ENCODE peak calls at places on chromosomes 1 and 21, in five cellular contexts. One of them, this sample, is unnamed.

GRCh38 chr1:7120863-7121621 is 335.8 kb downstream of the CAMTA1 start:
- DNase-seq in CD8-positive, alpha-beta T cell: no peak
- DNase-seq in upper lobe of right lung: no peak
- DNase-seq in breast epithelium: peak; percentile 18
- DNase-seq in psoas muscle: no peak
- DNase-seq in this sample: no peak

GRCh38 chr1:65177457-65177856 is 29.5 kb downstream of the AK4 start:
- DNase-seq in CD8-positive, alpha-beta T cell: no peak
- DNase-seq in upper lobe of right lung: no peak
- DNase-seq in breast epithelium: peak; percentile 43
- DNase-seq in psoas muscle: no peak
- DNase-seq in this sample: no peak

GRCh38 chr1:230176871-230177411 is 109.9 kb downstream of the GALNT2 start:
- DNase-seq in CD8-positive, alpha-beta T cell: no peak
- DNase-seq in upper lobe of right lung: no peak
- DNase-seq in breast epithelium: no peak
- DNase-seq in psoas muscle: peak; percentile 73
- DNase-seq in this sample: no peak

GRCh38 chr1:115811140-115811828 is 29.6 kb downstream of the NHLH2 start:
- DNase-seq in CD8-positive, alpha-beta T cell: no peak
- DNase-seq in upper lobe of right lung: peak; percentile 80
- DNase-seq in breast epithelium: no peak
- DNase-seq in psoas muscle: no peak
- DNase-seq in this sample: no peak

GRCh38 chr1:2609271-2610035 is 22.9 kb downstream of the PRXL2B start:
- DNase-seq in CD8-positive, alpha-beta T cell: no peak
- DNase-seq in upper lobe of right lung: peak; percentile 61
- DNase-seq in breast epithelium: no peak
- DNase-seq in psoas muscle: peak; percentile 9
- DNase-seq in this sample: no peak

GRCh38 chr1:227944066-227944930 is 3.4 kb downstream of the WNT9A start:
- DNase-seq in CD8-positive, alpha-beta T cell: no peak
- DNase-seq in upper lobe of right lung: peak; percentile 40
- DNase-seq in breast epithelium: no peak
- DNase-seq in psoas muscle: peak; percentile 80
- DNase-seq in this sample: no peak

GRCh38 chr1:19734472-19734999 is 65.2 kb downstream of the TMCO4 start:
- DNase-seq in CD8-positive, alpha-beta T cell: no peak
- DNase-seq in upper lobe of right lung: peak; percentile 33
- DNase-seq in breast epithelium: no peak
- DNase-seq in psoas muscle: no peak
- DNase-seq in this sample: no peak

GRCh38 chr1:66412689-66413088 is 121.3 kb upstream of the SGIP1 start:
- DNase-seq in CD8-positive, alpha-beta T cell: no peak
- DNase-seq in upper lobe of right lung: no peak
- DNase-seq in breast epithelium: no peak
- DNase-seq in psoas muscle: no peak
- DNase-seq in this sample: no peak

GRCh38 chr1:98903726-98904125 is 100.9 kb downstream of the PLPPR5 start:
- DNase-seq in CD8-positive, alpha-beta T cell: no peak
- DNase-seq in upper lobe of right lung: no peak
- DNase-seq in breast epithelium: no peak
- DNase-seq in psoas muscle: no peak
- DNase-seq in this sample: no peak

GRCh38 chr1:149978547-149979023 is 31.9 kb downstream of the OTUD7B start:
- DNase-seq in CD8-positive, alpha-beta T cell: no peak
- DNase-seq in upper lobe of right lung: no peak
- DNase-seq in breast epithelium: no peak
- DNase-seq in psoas muscle: no peak
- DNase-seq in this sample: no peak

GRCh38 chr21:38818336-38818723 is 12.6 kb downstream of the ETS2 start:
- DNase-seq in CD8-positive, alpha-beta T cell: no peak
- DNase-seq in upper lobe of right lung: no peak
- DNase-seq in breast epithelium: no peak
- DNase-seq in psoas muscle: no peak
- DNase-seq in this sample: no peak

GRCh38 chr1:48572632-48573258 is 100.7 kb upstream of the SPATA6 start:
- DNase-seq in CD8-positive, alpha-beta T cell: no peak
- DNase-seq in upper lobe of right lung: peak; percentile 75
- DNase-seq in breast epithelium: peak; percentile 72
- DNase-seq in psoas muscle: peak; percentile 19
- DNase-seq in this sample: peak; percentile 3

GRCh38 chr21:40242586-40242985 is 375.3 kb downstream of the PCP4 start:
- DNase-seq in CD8-positive, alpha-beta T cell: no peak
- DNase-seq in upper lobe of right lung: no peak
- DNase-seq in breast epithelium: no peak
- DNase-seq in psoas muscle: no peak
- DNase-seq in this sample: no peak

GRCh38 chr1:235954306-235955283 is 87.9 kb upstream of the LYST start:
- DNase-seq in CD8-positive, alpha-beta T cell: peak; percentile 24
- DNase-seq in upper lobe of right lung: peak; percentile 80
- DNase-seq in breast epithelium: no peak
- DNase-seq in psoas muscle: no peak
- DNase-seq in this sample: peak; percentile 84

GRCh38 chr1:93448983-93449805 is 1.3 kb downstream of the FNBP1L start:
- DNase-seq in CD8-positive, alpha-beta T cell: no peak
- DNase-seq in upper lobe of right lung: peak; percentile 77
- DNase-seq in breast epithelium: peak; percentile 38
- DNase-seq in psoas muscle: no peak
- DNase-seq in this sample: no peak

GRCh38 chr1:109446236-109446635 is 20.0 kb upstream of the PSMA5 start:
- DNase-seq in CD8-positive, alpha-beta T cell: no peak
- DNase-seq in upper lobe of right lung: no peak
- DNase-seq in breast epithelium: no peak
- DNase-seq in psoas muscle: no peak
- DNase-seq in this sample: no peak

GRCh38 chr1:230084408-230085177 is 17.6 kb downstream of the GALNT2 start:
- DNase-seq in CD8-positive, alpha-beta T cell: no peak
- DNase-seq in upper lobe of right lung: no peak
- DNase-seq in breast epithelium: peak; percentile 70
- DNase-seq in psoas muscle: peak; percentile 63
- DNase-seq in this sample: no peak

GRCh38 chr1:55868026-55868425 is 652.9 kb upstream of the USP24 start:
- DNase-seq in CD8-positive, alpha-beta T cell: no peak
- DNase-seq in upper lobe of right lung: no peak
- DNase-seq in breast epithelium: no peak
- DNase-seq in psoas muscle: no peak
- DNase-seq in this sample: no peak

GRCh38 chr1:110765640-110766335 is 91.0 kb upstream of the KCNA3 start:
- DNase-seq in CD8-positive, alpha-beta T cell: peak; percentile 40
- DNase-seq in upper lobe of right lung: no peak
- DNase-seq in breast epithelium: no peak
- DNase-seq in psoas muscle: no peak
- DNase-seq in this sample: no peak

GRCh38 chr1:166007176-166007575 is 159.6 kb downstream of the FAM78B start:
- DNase-seq in CD8-positive, alpha-beta T cell: no peak
- DNase-seq in upper lobe of right lung: no peak
- DNase-seq in breast epithelium: no peak
- DNase-seq in psoas muscle: no peak
- DNase-seq in this sample: no peak

GRCh38 chr1:64686828-64687724 is 57.8 kb upstream of the RAVER2 start:
- DNase-seq in CD8-positive, alpha-beta T cell: peak; percentile 5
- DNase-seq in upper lobe of right lung: no peak
- DNase-seq in breast epithelium: no peak
- DNase-seq in psoas muscle: no peak
- DNase-seq in this sample: no peak

GRCh38 chr1:52707927-52708655 is 9.9 kb upstream of the COA7 start:
- DNase-seq in CD8-positive, alpha-beta T cell: no peak
- DNase-seq in upper lobe of right lung: peak; percentile 76
- DNase-seq in breast epithelium: peak; percentile 10
- DNase-seq in psoas muscle: no peak
- DNase-seq in this sample: no peak

GRCh38 chr21:41422546-41423372 is 3.3 kb upstream of the MX1 start:
- DNase-seq in CD8-positive, alpha-beta T cell: no peak
- DNase-seq in upper lobe of right lung: no peak
- DNase-seq in breast epithelium: no peak
- DNase-seq in psoas muscle: no peak
- DNase-seq in this sample: no peak

GRCh38 chr1:51956528-51957509 is 33.7 kb downstream of the RAB3B start:
- DNase-seq in CD8-positive, alpha-beta T cell: no peak
- DNase-seq in upper lobe of right lung: no peak
- DNase-seq in breast epithelium: no peak
- DNase-seq in psoas muscle: no peak
- DNase-seq in this sample: no peak

GRCh38 chr1:109980324-109981127 is 4.0 kb upstream of the AHCYL1 start:
- DNase-seq in CD8-positive, alpha-beta T cell: no peak
- DNase-seq in upper lobe of right lung: peak; percentile 75
- DNase-seq in breast epithelium: peak; percentile 49
- DNase-seq in psoas muscle: no peak
- DNase-seq in this sample: no peak

GRCh38 chr21:43864313-43864805 is 664 bp upstream of the AGPAT3 start:
- DNase-seq in CD8-positive, alpha-beta T cell: no peak
- DNase-seq in upper lobe of right lung: peak; percentile 87
- DNase-seq in breast epithelium: peak; percentile 48
- DNase-seq in psoas muscle: peak; percentile 48
- DNase-seq in this sample: peak; percentile 72

GRCh38 chr1:204600968-204601367 is 84.6 kb downstream of the LRRN2 start:
- DNase-seq in CD8-positive, alpha-beta T cell: no peak
- DNase-seq in upper lobe of right lung: no peak
- DNase-seq in breast epithelium: no peak
- DNase-seq in psoas muscle: no peak
- DNase-seq in this sample: no peak

DNA sequence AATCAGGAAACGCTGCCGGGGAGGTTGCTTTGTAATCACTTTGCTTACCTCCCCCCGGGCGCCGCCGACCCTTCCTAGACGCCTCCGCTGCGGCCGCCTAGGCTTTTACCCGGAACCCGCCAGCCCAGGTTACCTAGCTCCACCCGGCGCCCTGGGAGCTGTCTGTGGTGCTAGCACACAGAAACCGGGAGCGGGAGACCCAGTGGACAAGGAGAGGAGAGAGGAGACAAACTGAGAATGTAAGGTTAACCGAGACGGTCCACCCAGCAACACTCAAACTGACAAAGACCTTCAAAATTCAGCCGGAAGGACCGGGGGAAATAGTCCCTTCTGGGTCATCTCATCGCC is 9.8 kb downstream of the BARHL2 start:
- DNase-seq in CD8-positive, alpha-beta T cell: no peak
- DNase-seq in upper lobe of right lung: peak; percentile 84
- DNase-seq in breast epithelium: no peak
- DNase-seq in psoas muscle: no peak
- DNase-seq in this sample: no peak
- H3K4me3 ChIP-seq in CD8-positive, alpha-beta T cell: no peak overlapping the region
- H3K4me3 ChIP-seq in upper lobe of right lung: peak overlapping the region; percentile 28
- H3K4me3 ChIP-seq in breast epithelium: peak overlapping the region; percentile 63
- H3K4me3 ChIP-seq in psoas muscle: peak overlapping the region; percentile 44
- H3K4me3 ChIP-seq in this sample: no peak overlapping the region

GRCh38 chr1:178456472-178456871 is 40.3 kb downstream of the CLEC20A start:
- DNase-seq in CD8-positive, alpha-beta T cell: no peak
- DNase-seq in upper lobe of right lung: no peak
- DNase-seq in breast epithelium: no peak
- DNase-seq in psoas muscle: no peak
- DNase-seq in this sample: no peak
- H3K36me3 ChIP-seq in CD8-positive, alpha-beta T cell: no peaks in the 10 kb centered on the region
- H3K36me3 ChIP-seq in upper lobe of right lung: peaks cover 41% of the 10 kb centered on the region
- H3K36me3 ChIP-seq in breast epithelium: no peaks in the 10 kb centered on the region
- H3K36me3 ChIP-seq in psoas muscle: no peaks in the 10 kb centered on the region
- H3K36me3 ChIP-seq in this sample: no peaks in the 10 kb centered on the region

GRCh38 chr21:24014381-24014780 is 1592.9 kb downstream of the MRPL39 start:
- DNase-seq in CD8-positive, alpha-beta T cell: no peak
- DNase-seq in upper lobe of right lung: no peak
- DNase-seq in breast epithelium: no peak
- DNase-seq in psoas muscle: no peak
- DNase-seq in this sample: no peak
- TF ChIP-seq CTCF in CD8-positive, alpha-beta T cell: no peak
- TF ChIP-seq CTCF in upper lobe of right lung: peak; percentile 20
- TF ChIP-seq CTCF in breast epithelium: no peak
- TF ChIP-seq CTCF in psoas muscle: no peak
- TF ChIP-seq CTCF in this sample: no peak

GRCh38 chr1:156282479-156283222 is at the start of gene SMG5:
- DNase-seq in CD8-positive, alpha-beta T cell: peak; percentile 91
- DNase-seq in upper lobe of right lung: peak; percentile 98
- DNase-seq in breast epithelium: peak; percentile 96
- DNase-seq in psoas muscle: peak; percentile 97
- DNase-seq in this sample: peak; percentile 95
- H3K4me3 ChIP-seq in CD8-positive, alpha-beta T cell: peak within 1 kb of the TSS; percentile 62
- H3K4me3 ChIP-seq in upper lobe of right lung: peak within 1 kb of the TSS; percentile 67
- H3K4me3 ChIP-seq in breast epithelium: peak within 1 kb of the TSS; percentile 96
- H3K4me3 ChIP-seq in psoas muscle: peak within 1 kb of the TSS; percentile 85
- H3K4me3 ChIP-seq in this sample: peak within 1 kb of the TSS; percentile 82

GRCh38 chr1:87939486-87939885 is 610.8 kb downstream of the LMO4 start:
- DNase-seq in CD8-positive, alpha-beta T cell: no peak
- DNase-seq in upper lobe of right lung: no peak
- DNase-seq in breast epithelium: no peak
- DNase-seq in psoas muscle: no peak
- DNase-seq in this sample: no peak
- H3K36me3 ChIP-seq in CD8-positive, alpha-beta T cell: no peaks in the 10 kb centered on the region
- H3K36me3 ChIP-seq in upper lobe of right lung: no peaks in the 10 kb centered on the region
- H3K36me3 ChIP-seq in breast epithelium: no peaks in the 10 kb centered on the region
- H3K36me3 ChIP-seq in psoas muscle: no peaks in the 10 kb centered on the region
- H3K36me3 ChIP-seq in this sample: no peaks in the 10 kb centered on the region

DNA sequence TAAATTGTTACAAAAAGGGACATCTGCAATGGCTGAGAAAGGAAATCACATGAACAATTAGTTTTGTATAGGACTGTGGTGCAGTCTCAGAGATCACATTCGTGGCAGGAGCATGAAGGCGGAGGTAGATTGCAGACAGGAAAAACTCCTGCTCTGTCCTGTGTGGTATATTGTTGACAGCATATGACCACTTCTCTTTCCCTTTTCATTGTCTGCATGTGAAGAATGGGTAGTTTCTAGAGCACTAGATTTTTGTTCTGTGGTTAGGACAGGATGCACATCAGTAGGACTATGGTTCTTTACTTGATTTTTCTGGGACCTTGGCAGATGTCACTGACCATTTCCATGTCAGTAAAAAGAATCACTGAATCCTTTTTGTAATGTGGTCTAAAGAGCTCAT is 625.9 kb upstream of the PKN2 start:
- DNase-seq in CD8-positive, alpha-beta T cell: no peak
- DNase-seq in upper lobe of right lung: no peak
- DNase-seq in breast epithelium: no peak
- DNase-seq in psoas muscle: no peak
- DNase-seq in this sample: no peak
- TF ChIP-seq CTCF in CD8-positive, alpha-beta T cell: no peak
- TF ChIP-seq CTCF in upper lobe of right lung: no peak
- TF ChIP-seq CTCF in breast epithelium: no peak
- TF ChIP-seq CTCF in psoas muscle: no peak
- TF ChIP-seq CTCF in this sample: no peak

DNA sequence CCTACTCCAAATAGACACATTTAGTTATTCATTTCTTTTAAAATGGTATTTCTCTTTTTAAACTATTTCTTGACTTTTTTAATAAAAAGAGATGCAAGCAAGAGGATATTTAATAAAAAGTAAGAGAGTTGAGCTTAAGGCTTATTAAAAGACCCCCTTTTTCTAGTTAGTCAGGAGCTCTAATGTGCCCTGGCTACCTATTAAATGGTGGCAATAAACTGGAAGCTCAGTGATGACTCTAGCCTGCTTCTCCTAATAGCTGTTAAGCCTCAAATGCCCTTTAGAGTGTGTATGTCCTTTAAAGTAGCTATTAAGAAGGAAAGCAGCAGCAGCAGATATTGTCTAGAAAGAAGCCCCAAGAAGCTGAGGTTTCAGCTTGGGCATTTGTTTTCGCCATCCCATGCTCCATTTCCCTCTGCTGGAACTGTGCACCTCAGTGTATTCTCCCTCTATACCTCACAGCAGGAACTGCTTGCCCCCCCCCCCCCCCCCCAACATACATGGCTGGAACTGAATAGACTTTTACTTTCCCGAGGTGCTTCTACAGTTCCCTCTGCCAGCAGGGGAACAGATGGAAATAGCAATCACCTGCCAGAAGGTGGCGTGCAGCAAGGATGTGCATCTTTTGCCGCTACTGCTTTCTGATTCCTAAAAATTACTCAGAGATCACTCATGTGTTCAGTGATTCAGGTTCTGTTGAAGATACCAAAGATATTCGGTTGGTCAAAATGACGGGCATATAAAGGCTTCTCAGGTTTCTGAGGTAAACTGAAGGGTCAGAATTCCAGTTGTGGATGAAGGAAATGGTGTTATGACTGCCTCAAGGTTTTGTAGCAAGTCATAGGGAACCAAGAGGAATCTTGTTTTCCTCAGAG is 2.5 kb downstream of the RGS4 start:
- DNase-seq in CD8-positive, alpha-beta T cell: peak; percentile 2
- DNase-seq in upper lobe of right lung: peak; percentile 61
- DNase-seq in breast epithelium: no peak
- DNase-seq in psoas muscle: peak; percentile 37
- DNase-seq in this sample: no peak
- H3K4me3 ChIP-seq in CD8-positive, alpha-beta T cell: no peak overlapping the region
- H3K4me3 ChIP-seq in upper lobe of right lung: no peak overlapping the region
- H3K4me3 ChIP-seq in breast epithelium: peak overlapping the region; percentile 19
- H3K4me3 ChIP-seq in psoas muscle: no peak overlapping the region
- H3K4me3 ChIP-seq in this sample: no peak overlapping the region

This sample was measured in GM06990.